ENCODE peak calls at places on chromosomes 6 and 20, in four cellular contexts. X is heart left ventricle, Y is AG09319, O is cardiac muscle cell. V is an unnamed sample.

GRCh38 chr6:44662461-44663121 is 275.1 kb downstream of the CDC5L start:
- DNase-seq in X (no peak), Y (no peak), O (peak), V (peak)

GRCh38 chr6:74366634-74367033 is 670.6 kb downstream of the CD109 start:
- DNase-seq in X (no peak), Y (no peak), O (no peak), V (no peak)

GRCh38 chr6:152356016-152356415 is 281.1 kb downstream of the SYNE1 start:
- DNase-seq in X (no peak), Y (no peak), O (no peak), V (no peak)

GRCh38 chr20:20731000-20731944 is 18.8 kb upstream of the RALGAPA2 start:
- DNase-seq in X (no peak), Y (no peak), O (peak), V (no peak)

GRCh38 chr6:107569456-107569855 is 79.5 kb downstream of the SOBP start:
- DNase-seq in X (no peak), Y (no peak), O (no peak), V (no peak)

GRCh38 chr6:61217714-61218113 is 1068.3 kb downstream of the KHDRBS2 start:
- DNase-seq in X (no peak), Y (no peak), O (no peak), V (no peak)

GRCh38 chr6:4381379-4381778 is 246.0 kb upstream of the ECI2 start:
- DNase-seq in X (no peak), Y (no peak), O (peak), V (no peak)

GRCh38 chr6:641225-641985 is 15.5 kb downstream of the HUS1B start:
- DNase-seq in X (no peak), Y (no peak), O (no peak), V (no peak)

GRCh38 chr20:56957737-56958553 is 308.5 kb downstream of the BMP7 start:
- DNase-seq in X (no peak), Y (peak), O (no peak), V (no peak)

GRCh38 chr6:113160716-113161115 is 696.4 kb upstream of the MARCKS start:
- DNase-seq in X (no peak), Y (no peak), O (peak), V (no peak)

GRCh38 chr6:137661601-137662000 is 167.4 kb upstream of the OLIG3 start:
- DNase-seq in X (no peak), Y (no peak), O (peak), V (no peak)

GRCh38 chr6:114521926-114522325 is 179.1 kb upstream of the HS3ST5 start:
- DNase-seq in X (no peak), Y (no peak), O (no peak), V (no peak)

GRCh38 chr20:23397961-23398360 is 23.3 kb downstream of the NAPB start:
- DNase-seq in X (no peak), Y (no peak), O (peak), V (no peak)

GRCh38 chr6:34142599-34142998 is 3.3 kb downstream of the GRM4 start:
- DNase-seq in X (peak), Y (no peak), O (peak), V (no peak)

GRCh38 chr20:63497946-63498935 is 642 bp downstream of the EEF1A2 start:
- DNase-seq in X (peak), Y (no peak), O (no peak), V (no peak)

GRCh38 chr6:52994031-52994788 is 874 bp downstream of the GSTA4 start:
- DNase-seq in X (no peak), Y (no peak), O (peak), V (no peak)

GRCh38 chr6:6998194-6998569 is 109.6 kb upstream of the RREB1 start:
- DNase-seq in X (no peak), Y (no peak), O (no peak), V (no peak)

GRCh38 chr6:11065436-11066202 is 21.5 kb upstream of the ELOVL2 start:
- DNase-seq in X (no peak), Y (no peak), O (no peak), V (no peak)

GRCh38 chr6:135182120-135182992 is 1.2 kb downstream of the MYB start:
- DNase-seq in X (peak), Y (no peak), O (peak), V (no peak)

GRCh38 chr6:43926644-43927524 is 156.9 kb downstream of the VEGFA start:
- DNase-seq in X (no peak), Y (peak), O (peak), V (peak)

GRCh38 chr6:9140181-9140580 is 704.8 kb upstream of the SLC35B3 start:
- DNase-seq in X (no peak), Y (no peak), O (no peak), V (no peak)

GRCh38 chr6:26194774-26195375 is 107.6 kb downstream of the HFE start:
- DNase-seq in X (no peak), Y (no peak), O (peak), V (no peak)

GRCh38 chr6:18883268-18883667 is 496.1 kb downstream of the RNF144B start:
- DNase-seq in X (no peak), Y (no peak), O (no peak), V (no peak)

GRCh38 chr20:51132286-51132810 is 109.4 kb upstream of the KCNG1 start:
- DNase-seq in X (no peak), Y (no peak), O (peak), V (no peak)

GRCh38 chr6:34671801-34672656 is 24.5 kb downstream of the ILRUN start:
- DNase-seq in X (no peak), Y (no peak), O (peak), V (no peak)

GRCh38 chr6:170128811-170129681 is 161.8 kb downstream of the DLL1 start:
- DNase-seq in X (no peak), Y (no peak), O (no peak), V (peak)

GRCh38 chr6:32167761-32168262 is 3.4 kb downstream of the EGFL8 start:
- DNase-seq in X (no peak), Y (no peak), O (peak), V (no peak)

GRCh38 chr6:98974309-98974708 is 26.6 kb upstream of the FBXL4 start:
- DNase-seq in X (no peak), Y (no peak), O (no peak), V (no peak)

GRCh38 chr6:144150673-144151009 is 324 bp downstream of the STX11 start:
- DNase-seq in X (peak), Y (no peak), O (no peak), V (no peak)

GRCh38 chr20:20491784-20492145 is 123.9 kb downstream of the INSM1 start:
- DNase-seq in X (no peak), Y (no peak), O (no peak), V (no peak)

GRCh38 chr20:37940161-37940560 is 37.2 kb downstream of the VSTM2L start:
- DNase-seq in X (no peak), Y (no peak), O (no peak), V (no peak)

GRCh38 chr6:55388161-55388560 is 60.9 kb downstream of the GFRAL start:
- DNase-seq in X (no peak), Y (no peak), O (no peak), V (no peak)

GRCh38 chr6:149489967-149490366 is 5.2 kb upstream of the ZC3H12D start:
- DNase-seq in X (no peak), Y (no peak), O (no peak), V (no peak)

GRCh38 chr20:39576786-39577185 is 614.6 kb downstream of the DHX35 start:
- DNase-seq in X (no peak), Y (no peak), O (no peak), V (no peak)

GRCh38 chr6:13538084-13538483 is 36.3 kb upstream of the SIRT5 start:
- DNase-seq in X (no peak), Y (peak), O (peak), V (no peak)

GRCh38 chr20:58647162-58647813 is 3.8 kb upstream of the STX16 start:
- DNase-seq in X (no peak), Y (no peak), O (no peak), V (no peak)

GRCh38 chr6:149328083-149328482 is 10.6 kb downstream of the TAB2 start:
- DNase-seq in X (no peak), Y (no peak), O (no peak), V (no peak)

GRCh38 chr6:12392490-12392889 is 102.3 kb downstream of the EDN1 start:
- DNase-seq in X (no peak), Y (no peak), O (peak), V (no peak)

GRCh38 chr6:44671333-44671732 is 283.8 kb downstream of the CDC5L start:
- DNase-seq in X (no peak), Y (no peak), O (no peak), V (peak)